ENCODE peak calls at places on chromosomes 2 and 18, in four cellular contexts. W, G, L and D are unnamed samples.

GRCh38 chr2:241185961-241186360 is 2.5 kb upstream of the ANO7 start:
- DNase-seq in W (no peak), G (no peak), L (no peak), D (no peak)

GRCh38 chr18:77086656-77087390 is 45.8 kb downstream of the MBP start:
- DNase-seq in W (no peak), G (peak), L (no peak), D (no peak)

GRCh38 chr2:148660999-148661398 is 16.4 kb downstream of the EPC2 start:
- DNase-seq in W (no peak), G (no peak), L (no peak), D (no peak)

GRCh38 chr2:197969391-197969893 is 165.0 kb downstream of the PLCL1 start:
- DNase-seq in W (no peak), G (no peak), L (peak), D (no peak)

GRCh38 chr18:43129946-43130523 is 14.6 kb upstream of the RIT2 start:
- DNase-seq in W (no peak), G (no peak), L (no peak), D (no peak)

GRCh38 chr2:13193075-13193474 is 476.3 kb downstream of the TRIB2 start:
- DNase-seq in W (no peak), G (no peak), L (no peak), D (no peak)

GRCh38 chr2:66448592-66448991 is 13.7 kb downstream of the MEIS1 start:
- DNase-seq in W (no peak), G (no peak), L (no peak), D (no peak)

GRCh38 chr18:58447342-58448190 is 181.3 kb downstream of the ALPK2 start:
- DNase-seq in W (no peak), G (peak), L (no peak), D (no peak)

GRCh38 chr2:203510941-203511305 is 24.2 kb downstream of the RAPH1 start:
- DNase-seq in W (no peak), G (no peak), L (no peak), D (no peak)

GRCh38 chr18:12886498-12887126 is 2.6 kb upstream of the PTPN2 start:
- DNase-seq in W (peak), G (no peak), L (no peak), D (no peak)

GRCh38 chr2:25397777-25398176 is 56.1 kb upstream of the DNMT3A start:
- DNase-seq in W (no peak), G (no peak), L (no peak), D (no peak)

GRCh38 chr2:168565112-168565511 is 109.0 kb downstream of the CERS6 start:
- DNase-seq in W (no peak), G (no peak), L (no peak), D (no peak)

GRCh38 chr18:58753976-58754375 is 82.7 kb downstream of the MALT1 start:
- DNase-seq in W (no peak), G (no peak), L (no peak), D (no peak)

GRCh38 chr18:13808294-13809024 is 15.5 kb upstream of the MC5R start:
- DNase-seq in W (no peak), G (no peak), L (no peak), D (no peak)

GRCh38 chr2:133171396-133172004 is 396.8 kb downstream of the NCKAP5 start:
- DNase-seq in W (peak), G (no peak), L (no peak), D (peak)

GRCh38 chr2:135657806-135658582 is 83.7 kb upstream of the UBXN4 start:
- DNase-seq in W (no peak), G (no peak), L (no peak), D (peak)

GRCh38 chr18:14916851-14917250 is 168.9 kb downstream of the ANKRD30B start:
- DNase-seq in W (no peak), G (no peak), L (no peak), D (no peak)

GRCh38 chr18:14912967-14913366 is 165.0 kb downstream of the ANKRD30B start:
- DNase-seq in W (no peak), G (no peak), L (no peak), D (no peak)

GRCh38 chr18:14916181-14916580 is 168.2 kb downstream of the ANKRD30B start:
- DNase-seq in W (no peak), G (no peak), L (no peak), D (no peak)

GRCh38 chr18:14914126-14914525 is 166.2 kb downstream of the ANKRD30B start:
- DNase-seq in W (no peak), G (no peak), L (no peak), D (no peak)

GRCh38 chr18:14914771-14915170 is 166.8 kb downstream of the ANKRD30B start:
- DNase-seq in W (no peak), G (no peak), L (no peak), D (no peak)
- TF ChIP-seq CREB1 in W (no peak), G (no peak), L (no peak), D (no peak)

GRCh38 chr2:45891719-45892118 is 240.2 kb downstream of the PRKCE start:
- DNase-seq in W (no peak), G (no peak), L (no peak), D (no peak)

GRCh38 chr2:45890819-45891218 is 239.3 kb downstream of the PRKCE start:
- DNase-seq in W (no peak), G (no peak), L (no peak), D (peak)

GRCh38 chr2:45894211-45894610 is 242.7 kb downstream of the PRKCE start:
- DNase-seq in W (no peak), G (no peak), L (no peak), D (no peak)

GRCh38 chr2:45892236-45892701 is 240.8 kb downstream of the PRKCE start:
- DNase-seq in W (no peak), G (no peak), L (no peak), D (no peak)

DNA sequence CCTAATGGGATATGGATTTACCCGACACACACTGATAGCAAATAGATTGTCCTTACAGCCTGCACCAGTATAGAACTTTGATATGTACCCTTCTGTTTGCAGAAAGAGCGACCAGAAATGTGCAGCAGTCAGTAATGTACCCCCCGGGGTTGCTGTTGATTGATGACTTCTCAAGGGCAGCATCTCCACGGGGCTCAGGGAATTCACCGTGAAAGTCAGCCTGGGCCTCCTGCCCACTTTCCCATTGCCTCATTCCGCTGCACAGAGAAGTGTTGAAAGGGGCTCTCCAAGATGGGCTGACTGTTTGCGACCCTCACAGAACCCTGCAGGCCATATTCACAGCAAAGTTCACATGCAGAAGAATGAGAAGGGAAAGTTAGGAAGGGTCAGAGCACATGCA is 241.3 kb downstream of the PRKCE start:
- DNase-seq in W (no peak), G (no peak), L (no peak), D (no peak)
- TF ChIP-seq CREM in W (no peak), G (no peak), L (no peak), D (no peak)

DNA sequence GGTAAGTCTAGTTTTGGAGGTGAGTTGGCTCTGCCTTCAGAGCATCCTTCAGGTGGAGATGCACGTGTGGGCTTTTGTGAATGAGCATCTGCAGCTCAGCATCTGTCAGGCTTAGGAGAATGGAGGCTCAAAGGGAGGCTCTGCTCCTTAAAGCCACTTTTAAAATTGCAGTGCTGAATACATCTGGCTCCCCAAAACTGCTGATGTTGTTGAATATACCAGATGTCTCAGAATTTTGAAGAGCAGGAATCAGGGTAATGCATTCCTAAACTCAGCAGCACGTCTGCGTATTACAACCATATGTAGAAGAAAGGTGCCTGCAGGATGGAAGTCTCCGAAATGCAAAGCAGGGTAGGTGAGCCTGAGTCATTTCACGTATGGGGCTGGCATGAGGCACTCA is 106.5 kb upstream of the EFEMP1 start:
- DNase-seq in W (no peak), G (no peak), L (no peak), D (no peak)
- TF ChIP-seq CREB1 in W (no peak), G (no peak), L (no peak), D (no peak)

DNA sequence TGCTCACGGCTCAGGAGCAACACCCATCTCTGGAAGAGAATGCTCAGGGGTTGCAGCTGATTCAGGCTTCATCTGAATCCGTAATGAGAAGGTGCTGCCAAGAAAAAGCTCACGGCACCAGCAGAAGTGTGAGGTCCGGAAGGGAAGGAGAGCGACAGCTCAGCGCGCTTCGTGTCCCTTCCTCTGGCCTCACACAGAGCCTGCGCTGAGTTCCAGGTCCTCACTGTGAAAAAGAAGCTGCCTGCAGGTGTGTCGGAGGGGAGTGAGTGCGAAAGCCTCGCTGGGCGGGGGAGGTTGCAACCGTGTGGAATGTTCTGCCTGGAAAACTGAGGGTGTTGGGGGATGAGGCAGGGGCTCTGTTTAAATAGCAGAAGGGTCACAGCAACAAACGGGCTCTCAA is 76.2 kb upstream of the TWIST2 start:
- DNase-seq in W (no peak), G (no peak), L (no peak), D (no peak)
- TF ChIP-seq CREM in W (no peak), G (no peak), L (no peak), D (no peak)

DNA sequence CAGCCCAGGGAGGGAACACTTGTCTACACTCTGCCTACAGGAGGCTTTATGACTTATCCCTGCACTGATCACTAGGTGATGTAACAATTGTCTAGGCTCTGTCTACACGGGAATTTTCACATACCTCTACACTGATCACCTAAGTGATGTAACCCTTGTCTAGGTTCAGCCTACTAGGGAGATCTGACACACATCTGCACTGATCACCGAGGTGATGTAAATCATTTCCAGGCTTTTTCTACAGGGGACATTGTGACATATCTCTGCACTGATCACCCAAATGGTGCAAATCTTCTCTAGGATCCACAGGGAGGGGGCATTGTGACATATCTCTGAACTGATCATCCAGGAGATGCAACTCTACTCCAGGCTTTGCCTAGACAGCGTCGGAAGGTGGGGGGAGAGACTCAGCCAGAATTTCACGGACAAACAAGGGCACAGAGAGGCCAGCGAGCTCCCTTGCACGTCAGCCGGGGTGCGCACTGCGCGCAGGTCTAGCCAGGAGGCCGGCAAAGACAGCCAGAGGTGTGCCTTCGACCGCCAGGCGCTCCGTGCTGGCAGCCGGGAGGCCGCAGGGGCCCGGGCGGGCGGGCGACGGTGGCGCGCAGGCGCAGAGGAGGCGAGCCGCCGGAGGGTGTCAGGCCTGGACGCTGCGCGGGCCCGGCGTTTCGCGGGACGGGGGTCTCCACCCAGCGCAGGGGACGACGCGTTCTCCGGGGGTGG is 46.9 kb upstream of the USP14 start:
- DNase-seq in W (peak), G (peak), L (peak), D (no peak)
- TF ChIP-seq CREB1 in W (no peak), G (no peak), L (no peak), D (no peak)

DNA sequence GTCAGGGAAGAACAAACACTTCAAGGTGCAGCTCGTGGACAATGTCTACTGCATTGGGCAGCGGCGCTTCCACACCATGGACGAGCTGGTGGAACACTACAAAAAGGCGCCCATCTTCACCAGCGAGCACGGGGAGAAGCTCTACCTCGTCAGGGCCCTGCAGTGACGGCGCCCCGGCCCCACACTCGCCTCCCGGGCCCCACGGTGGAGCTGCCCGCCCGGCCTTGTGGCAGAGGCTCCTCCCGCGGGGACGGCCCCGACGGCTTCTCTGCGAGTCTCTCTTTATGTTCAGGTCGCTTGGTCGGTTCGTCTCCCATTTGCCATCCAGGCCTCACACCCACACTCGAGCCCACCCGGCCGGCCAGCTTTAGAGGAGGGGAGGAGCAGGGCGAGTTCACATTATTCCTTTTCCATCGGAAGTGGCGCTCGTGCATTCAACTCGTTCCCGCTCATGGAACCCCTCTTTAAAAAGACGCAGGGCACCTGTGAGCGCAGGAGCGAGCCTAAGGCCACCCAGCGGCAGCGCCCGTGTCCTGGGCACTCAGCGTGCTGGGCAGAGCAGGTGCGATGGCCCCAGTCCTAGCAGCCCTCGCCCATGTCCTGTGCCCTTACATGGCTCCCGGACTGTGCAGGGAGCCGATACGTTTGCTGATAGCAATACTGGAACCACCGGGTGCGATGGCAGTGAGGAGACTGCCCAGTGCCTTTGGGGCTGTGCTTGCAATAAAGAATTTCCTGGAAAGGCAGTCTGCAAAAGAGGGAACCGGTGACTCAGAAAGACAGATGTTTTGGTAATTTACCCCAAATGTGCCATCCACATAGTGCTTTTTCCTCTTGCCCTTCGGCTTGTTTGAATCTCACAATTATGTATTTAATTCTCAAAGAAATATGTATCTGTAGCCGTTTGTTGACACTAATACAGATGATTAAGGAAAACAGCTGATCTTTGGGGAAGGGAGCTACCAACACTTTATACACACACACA is 148.6 kb downstream of the NCK2 start:
- DNase-seq in W (no peak), G (no peak), L (no peak), D (no peak)
- TF ChIP-seq CREM in W (no peak), G (no peak), L (no peak), D (no peak)